ENCODE peak calls at places on chromosomes 3 and 15, in ten cellular contexts. Y, J, I, E, O, D, U, X, S and M are unnamed samples.

GRCh38 chr3:11288786-11289637 is 16.8 kb downstream of the ATG7 start:
- DNase-seq in X (peak; percentile 9), E (no peak), O (no peak), Y (no peak), S (no peak), J (peak; percentile 94), U (peak; percentile 77), I (peak; percentile 94), D (peak; percentile 67), M (peak; percentile 41)

GRCh38 chr15:78162038-78162437 is 12.9 kb downstream of the IDH3A start:
- DNase-seq in D (no peak), U (no peak), X (no peak), E (no peak), Y (no peak), I (no peak), S (no peak), O (no peak), J (no peak), M (no peak)

GRCh38 chr3:158768361-158768787 is 33.5 kb upstream of the MFSD1 start:
- DNase-seq in J (peak; percentile 65), E (no peak), U (no peak), S (peak; percentile 64), O (no peak), X (peak; percentile 86), I (peak; percentile 78), Y (peak; percentile 92), D (no peak), M (no peak)

GRCh38 chr15:66836476-66837030 is 134.5 kb downstream of the SMAD6 start:
- DNase-seq in D (no peak), S (no peak), J (no peak), I (no peak), Y (no peak), X (no peak), E (no peak), O (no peak), U (no peak), M (no peak)

GRCh38 chr3:105715372-105715771 is 153.4 kb downstream of the CBLB start:
- DNase-seq in D (no peak), U (no peak), O (no peak), S (no peak), E (no peak), I (peak; percentile 80), J (peak; percentile 27), X (no peak), Y (no peak), M (no peak)

GRCh38 chr3:126880898-126881297 is 102.0 kb upstream of the PLXNA1 start:
- DNase-seq in X (no peak), D (no peak), J (no peak), S (no peak), U (no peak), O (no peak), I (no peak), E (no peak), Y (no peak), M (no peak)

GRCh38 chr15:81887913-81888312 is 157.9 kb downstream of the MEX3B start:
- DNase-seq in I (peak; percentile 82), U (no peak), X (no peak), Y (peak; percentile 85), S (no peak), E (no peak), O (no peak), J (peak; percentile 44), D (no peak), M (no peak)

GRCh38 chr3:129892857-129893615 is 475 bp downstream of the TMCC1 start:
- DNase-seq in J (peak; percentile 53), O (peak; percentile 76), D (peak; percentile 86), Y (peak; percentile 92), I (peak; percentile 12), E (peak; percentile 55), S (peak; percentile 83), U (peak; percentile 87), X (peak; percentile 86), M (peak; percentile 91)

GRCh38 chr3:146513386-146514051 is 30.9 kb downstream of the PLSCR1 start:
- DNase-seq in S (no peak), J (no peak), Y (no peak), E (no peak), D (no peak), X (no peak), I (no peak), U (no peak), O (no peak), M (no peak)

GRCh38 chr3:196009456-196009855 is 72.4 kb downstream of the TFRC start:
- DNase-seq in E (no peak), X (no peak), J (no peak), Y (no peak), I (no peak), D (no peak), U (peak; percentile 29), S (no peak), O (no peak), M (no peak)

GRCh38 chr15:99059010-99059981 is 45.6 kb upstream of the SYNM start:
- DNase-seq in X (peak; percentile 81), E (no peak), S (peak; percentile 92), J (peak; percentile 81), D (peak; percentile 64), U (peak; percentile 69), O (peak; percentile 62), I (peak; percentile 92), Y (peak; percentile 96), M (peak; percentile 89)

GRCh38 chr15:99073008-99073714 is 31.7 kb upstream of the SYNM start:
- DNase-seq in J (no peak), S (peak; percentile 9), D (no peak), E (no peak), O (no peak), Y (no peak), U (peak; percentile 74), I (no peak), X (no peak), M (no peak)

GRCh38 chr15:90872481-90873184 is 4.2 kb downstream of the FURIN start:
- DNase-seq in Y (no peak), O (no peak), U (peak; percentile 52), X (peak; percentile 54), D (no peak), S (no peak), I (peak; percentile 68), E (no peak), J (peak; percentile 69), M (peak; percentile 72)

GRCh38 chr15:35696767-35697231 is 150.8 kb upstream of the DPH6 start:
- DNase-seq in S (peak; percentile 28), Y (no peak), D (no peak), E (no peak), O (no peak), U (no peak), X (no peak), I (peak; percentile 69), J (peak; percentile 85), M (no peak)

GRCh38 chr3:133489466-133490085 is 83.9 kb upstream of the CDV3 start:
- DNase-seq in S (peak; percentile 64), J (peak; percentile 60), Y (peak; percentile 66), O (no peak), I (no peak), X (no peak), U (no peak), E (no peak), D (no peak), M (no peak)

GRCh38 chr3:143974181-143974876 is 2.7 kb downstream of the DIPK2A start:
- DNase-seq in E (no peak), X (no peak), U (no peak), J (no peak), O (no peak), D (no peak), I (peak; percentile 26), Y (no peak), S (no peak), M (no peak)

GRCh38 chr3:178685591-178685906 is 149.3 kb downstream of the KCNMB2 start:
- DNase-seq in O (no peak), I (no peak), D (no peak), U (no peak), E (no peak), J (no peak), Y (no peak), X (no peak), S (no peak), M (no peak)

GRCh38 chr15:59203026-59203425 is 3.6 kb upstream of the LDHAL6B start:
- DNase-seq in O (no peak), E (no peak), U (no peak), Y (no peak), D (no peak), J (no peak), S (no peak), I (no peak), X (no peak), M (no peak)

GRCh38 chr15:59208850-59209249 is 2.2 kb downstream of the LDHAL6B start:
- DNase-seq in X (no peak), U (no peak), S (no peak), O (no peak), I (no peak), E (no peak), J (peak; percentile 13), D (no peak), Y (no peak), M (no peak)

GRCh38 chr15:59206623-59207183 is at the start of gene LDHAL6B:
- DNase-seq in I (no peak), U (no peak), D (no peak), Y (no peak), O (no peak), J (no peak), S (no peak), E (no peak), X (no peak), M (no peak)

GRCh38 chr15:59203572-59203971 is 3.1 kb upstream of the LDHAL6B start:
- DNase-seq in X (no peak), E (no peak), O (no peak), J (no peak), U (no peak), Y (no peak), S (no peak), I (no peak), D (no peak), M (no peak)

GRCh38 chr15:59205839-59206622 is 612 bp upstream of the LDHAL6B start:
- DNase-seq in O (no peak), E (no peak), U (peak; percentile 33), Y (no peak), D (no peak), I (no peak), J (no peak), X (no peak), S (no peak), M (peak; percentile 51)
- TF ChIP-seq CTCF in O (no peak), E (no peak), U (no peak), Y (no peak), D (no peak), I (no peak), J (no peak), X (no peak), S (no peak), M (no peak)

GRCh38 chr3:38364721-38365400 is 18.3 kb downstream of the XYLB start:
- DNase-seq in J (no peak), X (no peak), E (no peak), I (no peak), S (no peak), O (no peak), Y (no peak), D (no peak), U (no peak), M (no peak)
- TF ChIP-seq CTCF in J (no peak), X (no peak), E (no peak), I (no peak), S (no peak), O (no peak), Y (no peak), D (no peak), U (no peak), M (no peak)

GRCh38 chr3:68893600-68894239 is 38.6 kb downstream of the TAFA4 start:
- DNase-seq in J (peak; percentile 49), S (peak; percentile 67), E (no peak), D (no peak), X (peak; percentile 11), Y (no peak), U (peak; percentile 33), O (no peak), I (peak; percentile 65), M (peak; percentile 22)
- TF ChIP-seq CTCF in J (peak; percentile 19), S (no peak), E (peak; percentile 63), D (no peak), X (peak; percentile 24), Y (peak; percentile 57), U (peak; percentile 15), O (peak; percentile 64), I (no peak), M (peak; percentile 55)

GRCh38 chr15:89019436-89019835 is 68.8 kb upstream of the ABHD2 start:
- DNase-seq in U (no peak), X (no peak), Y (no peak), D (no peak), J (no peak), I (no peak), S (no peak), E (no peak), O (no peak), M (no peak)
- TF ChIP-seq CTCF in U (no peak), X (no peak), Y (no peak), D (no peak), J (no peak), I (no peak), S (no peak), E (no peak), O (no peak), M (no peak)